ENCODE peak calls at places on chromosome 1, in eight cellular contexts. One of them, this sample, is unnamed.

GRCh38 chr1:75503221-75503974 is 107.5 kb downstream of the SLC44A5 start:
- DNase-seq in left ventricle myocardium inferior: no peak
- DNase-seq in brain microvascular endothelial cell: no peak
- DNase-seq in heart left ventricle: no peak
- DNase-seq in suprapubic skin: no peak
- DNase-seq in GM23338: no peak
- DNase-seq in adrenal gland: no peak
- DNase-seq in PC-9: no peak
- DNase-seq in this sample: no peak

GRCh38 chr1:66552829-66553228 is 18.9 kb downstream of the SGIP1 start:
- DNase-seq in left ventricle myocardium inferior: peak; percentile 52
- DNase-seq in brain microvascular endothelial cell: no peak
- DNase-seq in heart left ventricle: peak; percentile 58
- DNase-seq in suprapubic skin: no peak
- DNase-seq in GM23338: peak; percentile 35
- DNase-seq in adrenal gland: no peak
- DNase-seq in PC-9: no peak
- DNase-seq in this sample: no peak

GRCh38 chr1:119010201-119010600 is 22.1 kb upstream of the TBX15 start:
- DNase-seq in left ventricle myocardium inferior: no peak
- DNase-seq in brain microvascular endothelial cell: peak; percentile 48
- DNase-seq in heart left ventricle: no peak
- DNase-seq in suprapubic skin: no peak
- DNase-seq in GM23338: no peak
- DNase-seq in adrenal gland: no peak
- DNase-seq in PC-9: no peak
- DNase-seq in this sample: no peak

GRCh38 chr1:19616489-19616888 is 27.6 kb upstream of the NBL1 start:
- DNase-seq in left ventricle myocardium inferior: no peak
- DNase-seq in brain microvascular endothelial cell: no peak
- DNase-seq in heart left ventricle: no peak
- DNase-seq in suprapubic skin: no peak
- DNase-seq in GM23338: no peak
- DNase-seq in adrenal gland: no peak
- DNase-seq in PC-9: no peak
- DNase-seq in this sample: no peak

GRCh38 chr1:62765981-62766380 is 18.0 kb upstream of the ATG4C start:
- DNase-seq in left ventricle myocardium inferior: no peak
- DNase-seq in brain microvascular endothelial cell: no peak
- DNase-seq in heart left ventricle: no peak
- DNase-seq in suprapubic skin: no peak
- DNase-seq in GM23338: peak; percentile 11
- DNase-seq in adrenal gland: no peak
- DNase-seq in PC-9: no peak
- DNase-seq in this sample: no peak

GRCh38 chr1:228314658-228315483 is 91.8 kb downstream of the TRIM11 start:
- DNase-seq in left ventricle myocardium inferior: peak; percentile 54
- DNase-seq in brain microvascular endothelial cell: no peak
- DNase-seq in heart left ventricle: peak; percentile 79
- DNase-seq in suprapubic skin: peak; percentile 77
- DNase-seq in GM23338: no peak
- DNase-seq in adrenal gland: no peak
- DNase-seq in PC-9: no peak
- DNase-seq in this sample: no peak

GRCh38 chr1:145879775-145880174 is 5.9 kb downstream of the ANKRD35 start:
- DNase-seq in left ventricle myocardium inferior: no peak
- DNase-seq in brain microvascular endothelial cell: no peak
- DNase-seq in heart left ventricle: no peak
- DNase-seq in suprapubic skin: no peak
- DNase-seq in GM23338: peak; percentile 16
- DNase-seq in adrenal gland: no peak
- DNase-seq in PC-9: no peak
- DNase-seq in this sample: no peak

GRCh38 chr1:10793129-10793651 is 3.3 kb downstream of the CASZ1 start:
- DNase-seq in left ventricle myocardium inferior: no peak
- DNase-seq in brain microvascular endothelial cell: no peak
- DNase-seq in heart left ventricle: no peak
- DNase-seq in suprapubic skin: no peak
- DNase-seq in GM23338: peak; percentile 61
- DNase-seq in adrenal gland: no peak
- DNase-seq in PC-9: no peak
- DNase-seq in this sample: no peak

GRCh38 chr1:202411421-202411820 is 62.9 kb downstream of the PPP1R12B start:
- DNase-seq in left ventricle myocardium inferior: no peak
- DNase-seq in brain microvascular endothelial cell: no peak
- DNase-seq in heart left ventricle: no peak
- DNase-seq in suprapubic skin: no peak
- DNase-seq in GM23338: peak; percentile 42
- DNase-seq in adrenal gland: no peak
- DNase-seq in PC-9: no peak
- DNase-seq in this sample: no peak

GRCh38 chr1:211526101-211526500 is 34.1 kb upstream of the RD3 start:
- DNase-seq in left ventricle myocardium inferior: no peak
- DNase-seq in brain microvascular endothelial cell: no peak
- DNase-seq in heart left ventricle: no peak
- DNase-seq in suprapubic skin: no peak
- DNase-seq in GM23338: no peak
- DNase-seq in adrenal gland: no peak
- DNase-seq in PC-9: no peak
- DNase-seq in this sample: no peak

GRCh38 chr1:180947901-180948311 is 35.2 kb downstream of the KIAA1614 start:
- DNase-seq in left ventricle myocardium inferior: no peak
- DNase-seq in brain microvascular endothelial cell: no peak
- DNase-seq in heart left ventricle: no peak
- DNase-seq in suprapubic skin: no peak
- DNase-seq in GM23338: no peak
- DNase-seq in adrenal gland: no peak
- DNase-seq in PC-9: no peak
- DNase-seq in this sample: no peak

GRCh38 chr1:93061895-93062792 is 16.9 kb upstream of the MTF2 start:
- DNase-seq in left ventricle myocardium inferior: no peak
- DNase-seq in brain microvascular endothelial cell: peak; percentile 31
- DNase-seq in heart left ventricle: no peak
- DNase-seq in suprapubic skin: no peak
- DNase-seq in GM23338: peak; percentile 81
- DNase-seq in adrenal gland: peak; percentile 32
- DNase-seq in PC-9: peak; percentile 25
- DNase-seq in this sample: no peak

GRCh38 chr1:6171546-6172124 is 8.5 kb downstream of the CHD5 start:
- DNase-seq in left ventricle myocardium inferior: no peak
- DNase-seq in brain microvascular endothelial cell: no peak
- DNase-seq in heart left ventricle: no peak
- DNase-seq in suprapubic skin: no peak
- DNase-seq in GM23338: peak; percentile 78
- DNase-seq in adrenal gland: no peak
- DNase-seq in PC-9: no peak
- DNase-seq in this sample: no peak

GRCh38 chr1:229192031-229192430 is 78.9 kb upstream of the RAB4A start:
- DNase-seq in left ventricle myocardium inferior: no peak
- DNase-seq in brain microvascular endothelial cell: no peak
- DNase-seq in heart left ventricle: no peak
- DNase-seq in suprapubic skin: no peak
- DNase-seq in GM23338: no peak
- DNase-seq in adrenal gland: no peak
- DNase-seq in PC-9: no peak
- DNase-seq in this sample: no peak

GRCh38 chr1:77925536-77925935 is 37.1 kb downstream of the NEXN start:
- DNase-seq in left ventricle myocardium inferior: no peak
- DNase-seq in brain microvascular endothelial cell: no peak
- DNase-seq in heart left ventricle: no peak
- DNase-seq in suprapubic skin: no peak
- DNase-seq in GM23338: no peak
- DNase-seq in adrenal gland: no peak
- DNase-seq in PC-9: no peak
- DNase-seq in this sample: peak; percentile 8

GRCh38 chr1:77927414-77927813 is 39.0 kb downstream of the NEXN start:
- DNase-seq in left ventricle myocardium inferior: no peak
- DNase-seq in brain microvascular endothelial cell: no peak
- DNase-seq in heart left ventricle: no peak
- DNase-seq in suprapubic skin: no peak
- DNase-seq in GM23338: no peak
- DNase-seq in adrenal gland: no peak
- DNase-seq in PC-9: no peak
- DNase-seq in this sample: no peak

GRCh38 chr1:77925966-77926365 is 37.5 kb downstream of the NEXN start:
- DNase-seq in left ventricle myocardium inferior: no peak
- DNase-seq in brain microvascular endothelial cell: no peak
- DNase-seq in heart left ventricle: no peak
- DNase-seq in suprapubic skin: no peak
- DNase-seq in GM23338: no peak
- DNase-seq in adrenal gland: no peak
- DNase-seq in PC-9: no peak
- DNase-seq in this sample: no peak

GRCh38 chr1:77929806-77930205 is 41.4 kb downstream of the NEXN start:
- DNase-seq in left ventricle myocardium inferior: no peak
- DNase-seq in brain microvascular endothelial cell: no peak
- DNase-seq in heart left ventricle: no peak
- DNase-seq in suprapubic skin: no peak
- DNase-seq in GM23338: no peak
- DNase-seq in adrenal gland: no peak
- DNase-seq in PC-9: no peak
- DNase-seq in this sample: no peak

GRCh38 chr1:77926561-77927357 is 38.3 kb downstream of the NEXN start:
- DNase-seq in left ventricle myocardium inferior: no peak
- DNase-seq in brain microvascular endothelial cell: no peak
- DNase-seq in heart left ventricle: no peak
- DNase-seq in suprapubic skin: no peak
- DNase-seq in GM23338: no peak
- DNase-seq in adrenal gland: no peak
- DNase-seq in PC-9: no peak
- DNase-seq in this sample: no peak
- H3K4me3 ChIP-seq in left ventricle myocardium inferior: peak overlapping the region; percentile 34
- H3K4me3 ChIP-seq in brain microvascular endothelial cell: no peak overlapping the region
- H3K4me3 ChIP-seq in heart left ventricle: no peak overlapping the region
- H3K4me3 ChIP-seq in suprapubic skin: peak overlapping the region; percentile 5
- H3K4me3 ChIP-seq in GM23338: no peak overlapping the region
- H3K4me3 ChIP-seq in adrenal gland: peak overlapping the region; percentile 21
- H3K4me3 ChIP-seq in PC-9: no peak overlapping the region
- H3K4me3 ChIP-seq in this sample: no peak overlapping the region

GRCh38 chr1:45846931-45847330 is 43.5 kb downstream of the MAST2 start:
- DNase-seq in left ventricle myocardium inferior: no peak
- DNase-seq in brain microvascular endothelial cell: peak; percentile 39
- DNase-seq in heart left ventricle: no peak
- DNase-seq in suprapubic skin: no peak
- DNase-seq in GM23338: peak; percentile 19
- DNase-seq in adrenal gland: no peak
- DNase-seq in PC-9: no peak
- DNase-seq in this sample: no peak

GRCh38 chr1:45848097-45848496 is 44.7 kb downstream of the MAST2 start:
- DNase-seq in left ventricle myocardium inferior: no peak
- DNase-seq in brain microvascular endothelial cell: no peak
- DNase-seq in heart left ventricle: no peak
- DNase-seq in suprapubic skin: no peak
- DNase-seq in GM23338: no peak
- DNase-seq in adrenal gland: no peak
- DNase-seq in PC-9: no peak
- DNase-seq in this sample: no peak

GRCh38 chr1:45842786-45843185 is 39.4 kb downstream of the MAST2 start:
- DNase-seq in left ventricle myocardium inferior: no peak
- DNase-seq in brain microvascular endothelial cell: no peak
- DNase-seq in heart left ventricle: no peak
- DNase-seq in suprapubic skin: no peak
- DNase-seq in GM23338: no peak
- DNase-seq in adrenal gland: no peak
- DNase-seq in PC-9: no peak
- DNase-seq in this sample: no peak

GRCh38 chr1:45840704-45841103 is 37.3 kb downstream of the MAST2 start:
- DNase-seq in left ventricle myocardium inferior: no peak
- DNase-seq in brain microvascular endothelial cell: no peak
- DNase-seq in heart left ventricle: no peak
- DNase-seq in suprapubic skin: no peak
- DNase-seq in GM23338: no peak
- DNase-seq in adrenal gland: no peak
- DNase-seq in PC-9: no peak
- DNase-seq in this sample: no peak

DNA sequence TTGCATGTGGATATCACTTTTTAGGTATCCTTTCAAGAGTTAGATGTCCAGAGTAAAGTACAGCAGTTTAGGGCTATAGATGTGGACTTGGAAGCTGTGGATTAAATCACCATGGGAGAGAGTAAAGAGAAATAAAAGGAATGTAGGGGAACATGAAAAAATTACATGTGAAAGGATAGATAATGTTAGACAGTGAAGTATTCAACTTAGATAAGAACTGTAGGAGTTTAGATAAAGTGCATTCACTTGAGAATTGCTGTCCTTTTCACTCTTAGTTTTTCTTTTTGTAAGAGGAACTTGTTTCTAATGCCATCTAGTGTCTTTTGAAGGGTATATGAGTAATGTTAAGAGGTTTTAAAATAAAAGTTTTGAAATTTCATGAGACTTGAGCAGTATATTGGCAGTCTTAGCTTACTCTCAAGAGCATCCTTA is 40.1 kb downstream of the MAST2 start:
- DNase-seq in left ventricle myocardium inferior: no peak
- DNase-seq in brain microvascular endothelial cell: no peak
- DNase-seq in heart left ventricle: no peak
- DNase-seq in suprapubic skin: no peak
- DNase-seq in GM23338: no peak
- DNase-seq in adrenal gland: no peak
- DNase-seq in PC-9: no peak
- DNase-seq in this sample: no peak
- TF ChIP-seq CTCF in left ventricle myocardium inferior: peak; percentile 27
- TF ChIP-seq CTCF in brain microvascular endothelial cell: no peak
- TF ChIP-seq CTCF in heart left ventricle: peak; percentile 35
- TF ChIP-seq CTCF in suprapubic skin: no peak
- TF ChIP-seq CTCF in GM23338: no peak
- TF ChIP-seq CTCF in adrenal gland: peak; percentile 44
- TF ChIP-seq CTCF in PC-9: peak; percentile 48
- TF ChIP-seq CTCF in this sample: peak; percentile 40

GRCh38 chr1:245485996-245486395 is 331.2 kb downstream of the KIF26B start:
- DNase-seq in left ventricle myocardium inferior: no peak
- DNase-seq in brain microvascular endothelial cell: no peak
- DNase-seq in heart left ventricle: no peak
- DNase-seq in suprapubic skin: no peak
- DNase-seq in GM23338: no peak
- DNase-seq in adrenal gland: no peak
- DNase-seq in PC-9: no peak
- DNase-seq in this sample: no peak
- H3K27ac ChIP-seq in left ventricle myocardium inferior: no peak overlapping the region
- H3K27ac ChIP-seq in brain microvascular endothelial cell: no peak overlapping the region
- H3K27ac ChIP-seq in heart left ventricle: no peak overlapping the region
- H3K27ac ChIP-seq in suprapubic skin: no peak overlapping the region
- H3K27ac ChIP-seq in GM23338: no peak overlapping the region
- H3K27ac ChIP-seq in adrenal gland: no peak overlapping the region
- H3K27ac ChIP-seq in PC-9: no peak overlapping the region
- H3K27ac ChIP-seq in this sample: no peak overlapping the region

DNA sequence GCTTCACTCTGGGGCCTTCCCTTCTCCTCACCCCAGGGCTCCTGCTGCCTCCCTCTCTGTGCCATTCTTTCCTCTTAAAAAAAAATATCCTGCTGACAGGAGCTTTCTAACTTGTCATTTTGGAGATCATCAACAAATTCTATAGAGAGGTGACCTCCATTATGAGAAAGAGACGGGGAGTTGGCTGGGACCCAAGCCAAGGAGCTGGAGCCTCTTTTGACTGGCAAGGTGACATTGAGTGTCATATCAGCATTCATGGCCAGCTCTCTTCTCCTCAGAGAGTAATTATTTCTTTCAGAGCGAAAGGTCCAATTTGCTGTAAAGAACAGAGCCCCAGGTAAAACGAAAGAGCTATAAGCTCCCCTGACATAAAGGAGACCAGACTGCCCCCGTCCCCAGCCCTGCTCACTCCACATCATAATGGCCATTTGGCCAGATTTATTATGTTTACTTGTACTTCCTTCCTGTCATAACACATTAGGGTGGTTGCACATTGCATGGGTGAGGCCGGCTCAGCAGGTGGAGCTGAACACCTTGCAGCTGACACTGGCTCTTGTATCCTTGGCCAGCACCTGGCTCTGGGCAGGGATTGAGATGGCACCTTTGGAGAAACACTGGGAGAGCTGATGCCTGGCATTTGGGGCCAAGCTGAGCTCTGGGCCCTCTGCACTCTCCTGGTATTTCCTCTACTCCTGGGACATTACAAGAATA is 404.0 kb upstream of the VAMP3 start:
- DNase-seq in left ventricle myocardium inferior: peak; percentile 47
- DNase-seq in brain microvascular endothelial cell: no peak
- DNase-seq in heart left ventricle: peak; percentile 61
- DNase-seq in suprapubic skin: no peak
- DNase-seq in GM23338: no peak
- DNase-seq in adrenal gland: no peak
- DNase-seq in PC-9: no peak
- DNase-seq in this sample: no peak
- H3K4me3 ChIP-seq in left ventricle myocardium inferior: no peak overlapping the region
- H3K4me3 ChIP-seq in brain microvascular endothelial cell: no peak overlapping the region
- H3K4me3 ChIP-seq in heart left ventricle: no peak overlapping the region
- H3K4me3 ChIP-seq in suprapubic skin: no peak overlapping the region
- H3K4me3 ChIP-seq in GM23338: no peak overlapping the region
- H3K4me3 ChIP-seq in adrenal gland: no peak overlapping the region
- H3K4me3 ChIP-seq in PC-9: no peak overlapping the region
- H3K4me3 ChIP-seq in this sample: no peak overlapping the region

This sample was measured in AG04450.